ENCODE peak calls at places on chromosomes 1 and 21, in ten cellular contexts. S is activated CD4-positive, alpha-beta T cell treated with anti-CD3 and anti-CD28 coated beads, Interleukin-2, amount 50 U/mL, for 1 hour; T is stimulated activated CD4-positive, alpha-beta T cell treated with anti-CD3 and anti-CD28 coated beads, Interleukin-15, amount 100 ng/mL, for 1 hour; F is Caki2; U is NCI-H1436 treated with DMSO at 0.1 percent for 48 hours; E is HCEC 1CT; H is mucosa of gallbladder; C is neural crest cell; Z is HTR-8/SVneo; Q is activated T-cell treated with anti-CD3 and anti-CD28 coated beads for 1 hour. D is an unnamed sample.

GRCh38 chr1:210262167-210262896 is 29.7 kb downstream of the SERTAD4 start:
- DNase-seq in T (no peak), U (no peak), Z (no peak), Q (no peak), S (no peak), C (no peak), E (no peak), F (peak), H (no peak), D (no peak)

GRCh38 chr21:42665484-42665883 is 12.1 kb downstream of the PDE9A start:
- DNase-seq in U (no peak), H (no peak), S (no peak), Z (no peak), E (no peak), T (no peak), F (no peak), Q (no peak), C (no peak), D (no peak)

GRCh38 chr1:226086776-226087175 is 24.3 kb downstream of the H3-3A start:
- DNase-seq in Q (no peak), U (no peak), S (no peak), F (no peak), H (no peak), Z (no peak), C (no peak), T (no peak), E (no peak), D (no peak)

GRCh38 chr1:54809496-54810074 is 8.5 kb upstream of the TTC22 start:
- DNase-seq in H (peak), Z (no peak), T (no peak), F (no peak), E (no peak), C (no peak), Q (no peak), S (no peak), U (no peak), D (peak)

GRCh38 chr1:94614980-94615379 is 73.4 kb upstream of the F3 start:
- DNase-seq in E (no peak), Q (no peak), H (peak), Z (no peak), T (no peak), C (no peak), U (no peak), F (no peak), S (no peak), D (no peak)

GRCh38 chr1:172352435-172352834 is 68.0 kb upstream of the C1orf105 start:
- DNase-seq in C (no peak), Z (no peak), E (peak), F (peak), Q (no peak), S (no peak), H (no peak), T (no peak), U (no peak), D (peak)

GRCh38 chr1:246404078-246404477 is 103.0 kb downstream of the SMYD3 start:
- DNase-seq in C (no peak), T (no peak), S (no peak), U (no peak), E (no peak), H (no peak), Z (no peak), Q (no peak), F (no peak), D (no peak)

GRCh38 chr1:41882068-41882477 is 36.6 kb downstream of the HIVEP3 start:
- DNase-seq in Q (no peak), F (no peak), C (no peak), U (no peak), H (no peak), Z (no peak), S (no peak), T (no peak), E (no peak), D (no peak)

GRCh38 chr1:39305555-39305954 is 101.1 kb downstream of the MACF1 start:
- DNase-seq in F (no peak), H (no peak), C (no peak), T (no peak), Z (no peak), U (no peak), E (no peak), Q (no peak), S (no peak), D (no peak)

GRCh38 chr21:33441489-33442477 is 38.0 kb downstream of the TMEM50B start:
- DNase-seq in F (peak), Q (no peak), H (no peak), E (peak), U (peak), S (no peak), Z (no peak), T (no peak), C (no peak), D (peak)

GRCh38 chr1:35642472-35642955 is 1.2 kb upstream of the PSMB2 start:
- DNase-seq in Z (no peak), T (no peak), Q (no peak), H (no peak), U (no peak), C (no peak), S (no peak), E (no peak), F (peak), D (peak)